ENCODE peak calls at places on chromosomes 4 and X, in ten cellular contexts. V is fibroblast of lung; U is Kasumi-1; R is NCI-H1417; I is bronchial epithelial cell; E is stimulated activated CD4-positive, alpha-beta T cell treated with anti-CD3 and anti-CD28 coated beads, Interleukin-2, amount 100 ng/mL, for 48 hours; X is GM12865; F is lower lobe of right lung; A is T-helper 2 cell; Z is ELF-1. M is an unnamed sample.

GRCh38 chrX:130680164-130681035 is 222.6 kb downstream of the ENOX2 start:
- DNase-seq in V (peak; percentile 55), U (no peak), R (no peak), I (no peak), E (no peak), X (no peak), F (no peak), A (no peak), Z (no peak), M (no peak)

GRCh38 chrX:104750146-104750699 is 184.2 kb downstream of the IL1RAPL2 start:
- DNase-seq in V (no peak), U (no peak), R (no peak), I (no peak), E (no peak), X (no peak), F (no peak), A (no peak), Z (no peak), M (no peak)

GRCh38 chr4:94551616-94552564 is 100.1 kb downstream of the PDLIM5 start:
- DNase-seq in V (peak; percentile 48), U (no peak), R (no peak), I (no peak), E (no peak), X (no peak), F (no peak), A (no peak), Z (no peak), M (no peak)

GRCh38 chr4:72110886-72111285 is 79.1 kb downstream of the NPFFR2 start:
- DNase-seq in V (no peak), U (no peak), R (no peak), I (peak; percentile 49), E (no peak), X (no peak), F (no peak), A (no peak), Z (no peak), M (no peak)

GRCh38 chr4:110352670-110353442 is 123.1 kb upstream of the ENPEP start:
- DNase-seq in V (no peak), U (no peak), R (no peak), I (no peak), E (no peak), X (no peak), F (no peak), A (no peak), Z (no peak), M (no peak)

GRCh38 chrX:115147220-115147619 is 42.0 kb upstream of the RBMXL3 start:
- DNase-seq in V (peak; percentile 42), U (peak; percentile 54), R (peak; percentile 51), I (peak; percentile 39), E (no peak), X (peak; percentile 1), F (no peak), A (no peak), Z (no peak), M (no peak)

GRCh38 chr4:51963871-51964513 is 56.2 kb downstream of the LRRC66 start:
- DNase-seq in V (no peak), U (peak; percentile 58), R (no peak), I (no peak), E (no peak), X (no peak), F (no peak), A (no peak), Z (no peak), M (no peak)

GRCh38 chrX:56564921-56565861 is 1.8 kb downstream of the UBQLN2 start:
- DNase-seq in V (no peak), U (no peak), R (no peak), I (no peak), E (no peak), X (peak; percentile 10), F (no peak), A (no peak), Z (peak; percentile 22), M (no peak)

GRCh38 chr4:1090465-1091440 is 22.6 kb downstream of the RNF212 start:
- DNase-seq in V (no peak), U (no peak), R (no peak), I (no peak), E (no peak), X (no peak), F (no peak), A (no peak), Z (no peak), M (peak; percentile 25)

GRCh38 chr4:64670647-64671046 is 261.4 kb upstream of the TECRL start:
- DNase-seq in V (no peak), U (no peak), R (no peak), I (no peak), E (no peak), X (no peak), F (no peak), A (no peak), Z (no peak), M (no peak)

GRCh38 chrX:15606064-15606590 is 5.4 kb upstream of the ACE2 start:
- DNase-seq in V (no peak), U (no peak), R (no peak), I (peak; percentile 8), E (no peak), X (no peak), F (no peak), A (no peak), Z (no peak), M (no peak)

GRCh38 chr4:151537726-151538125 is 128.8 kb downstream of the FHIP1A start:
- DNase-seq in V (peak; percentile 67), U (no peak), R (no peak), I (no peak), E (no peak), X (no peak), F (no peak), A (no peak), Z (no peak), M (no peak)

GRCh38 chrX:101659601-101660063 is at the start of gene ARMCX2:
- DNase-seq in V (peak; percentile 71), U (no peak), R (peak; percentile 80), I (peak; percentile 37), E (no peak), X (peak; percentile 63), F (peak; percentile 59), A (no peak), Z (peak; percentile 61), M (peak; percentile 62)

GRCh38 chr4:145956288-145956890 is 17.8 kb upstream of the ZNF827 start:
- DNase-seq in V (peak; percentile 52), U (peak; percentile 75), R (peak; percentile 60), I (no peak), E (peak; percentile 39), X (peak; percentile 71), F (no peak), A (no peak), Z (peak; percentile 44), M (peak; percentile 60)

M was measured in islet precursor cell.